ENCODE peak calls at places on chromosomes 16 and 17, in five cellular contexts. One of them, this sample, is unnamed.

GRCh38 chr17:49035470-49036269 is 38.5 kb downstream of the IGF2BP1 start:
- DNase-seq in GM23338: peak
- DNase-seq in gastrocnemius medialis: peak
- DNase-seq in fibroblast of lung: peak
- DNase-seq in substantia nigra: peak
- DNase-seq in this sample: no peak

GRCh38 chr16:71610936-71611871 is 14.8 kb upstream of the MARVELD3 start:
- DNase-seq in GM23338: peak
- DNase-seq in gastrocnemius medialis: no peak
- DNase-seq in fibroblast of lung: peak
- DNase-seq in substantia nigra: peak
- DNase-seq in this sample: no peak

GRCh38 chr16:66256919-66257318 is 109.6 kb upstream of the CDH5 start:
- DNase-seq in GM23338: no peak
- DNase-seq in gastrocnemius medialis: no peak
- DNase-seq in fibroblast of lung: no peak
- DNase-seq in substantia nigra: no peak
- DNase-seq in this sample: no peak

GRCh38 chr17:39096435-39097158 is 54.8 kb downstream of the PLXDC1 start:
- DNase-seq in GM23338: no peak
- DNase-seq in gastrocnemius medialis: no peak
- DNase-seq in fibroblast of lung: no peak
- DNase-seq in substantia nigra: no peak
- DNase-seq in this sample: no peak

GRCh38 chr16:53933407-53933806 is 229.5 kb downstream of the FTO start:
- DNase-seq in GM23338: no peak
- DNase-seq in gastrocnemius medialis: no peak
- DNase-seq in fibroblast of lung: no peak
- DNase-seq in substantia nigra: no peak
- DNase-seq in this sample: no peak

GRCh38 chr17:17181666-17182600 is 24.2 kb downstream of the PLD6 start:
- DNase-seq in GM23338: no peak
- DNase-seq in gastrocnemius medialis: no peak
- DNase-seq in fibroblast of lung: no peak
- DNase-seq in substantia nigra: no peak
- DNase-seq in this sample: no peak

GRCh38 chr16:6955303-6955702 is 377.3 kb upstream of the RBFOX1 start:
- DNase-seq in GM23338: no peak
- DNase-seq in gastrocnemius medialis: no peak
- DNase-seq in fibroblast of lung: no peak
- DNase-seq in substantia nigra: no peak
- DNase-seq in this sample: no peak

GRCh38 chr16:13956635-13957196 is 36.8 kb downstream of the ERCC4 start:
- DNase-seq in GM23338: no peak
- DNase-seq in gastrocnemius medialis: no peak
- DNase-seq in fibroblast of lung: no peak
- DNase-seq in substantia nigra: no peak
- DNase-seq in this sample: no peak

GRCh38 chr17:61395983-61396585 is 3.6 kb upstream of the TBX2 start:
- DNase-seq in GM23338: peak
- DNase-seq in gastrocnemius medialis: no peak
- DNase-seq in fibroblast of lung: peak
- DNase-seq in substantia nigra: no peak
- DNase-seq in this sample: no peak

GRCh38 chr16:29978564-29979270 is 5.0 kb downstream of the TAOK2 start:
- DNase-seq in GM23338: no peak
- DNase-seq in gastrocnemius medialis: no peak
- DNase-seq in fibroblast of lung: no peak
- DNase-seq in substantia nigra: no peak
- DNase-seq in this sample: no peak

GRCh38 chr16:53789159-53789558 is 85.2 kb downstream of the FTO start:
- DNase-seq in GM23338: no peak
- DNase-seq in gastrocnemius medialis: no peak
- DNase-seq in fibroblast of lung: peak
- DNase-seq in substantia nigra: no peak
- DNase-seq in this sample: no peak

GRCh38 chr17:32962320-32962707 is 29.3 kb upstream of the SPACA3 start:
- DNase-seq in GM23338: no peak
- DNase-seq in gastrocnemius medialis: no peak
- DNase-seq in fibroblast of lung: no peak
- DNase-seq in substantia nigra: no peak
- DNase-seq in this sample: no peak
- H3K27ac ChIP-seq in GM23338: no peak
- H3K27ac ChIP-seq in gastrocnemius medialis: no peak
- H3K27ac ChIP-seq in fibroblast of lung: no peak
- H3K27ac ChIP-seq in substantia nigra: no peak
- H3K27ac ChIP-seq in this sample: no peak

GRCh38 chr17:42586514-42587230 is 9.1 kb upstream of the PSMC3IP start:
- DNase-seq in GM23338: no peak
- DNase-seq in gastrocnemius medialis: no peak
- DNase-seq in fibroblast of lung: no peak
- DNase-seq in substantia nigra: no peak
- DNase-seq in this sample: peak
- H3K27ac ChIP-seq in GM23338: peak
- H3K27ac ChIP-seq in gastrocnemius medialis: peak
- H3K27ac ChIP-seq in fibroblast of lung: no peak
- H3K27ac ChIP-seq in substantia nigra: no peak
- H3K27ac ChIP-seq in this sample: peak

GRCh38 chr16:67449328-67449727 is 18.4 kb downstream of the HSD11B2 start:
- DNase-seq in GM23338: no peak
- DNase-seq in gastrocnemius medialis: peak
- DNase-seq in fibroblast of lung: no peak
- DNase-seq in substantia nigra: no peak
- DNase-seq in this sample: no peak
- H3K27ac ChIP-seq in GM23338: no peak
- H3K27ac ChIP-seq in gastrocnemius medialis: peak
- H3K27ac ChIP-seq in fibroblast of lung: no peak
- H3K27ac ChIP-seq in substantia nigra: no peak
- H3K27ac ChIP-seq in this sample: no peak

GRCh38 chr16:58032710-58033293 is 7.2 kb downstream of the MMP15 start:
- DNase-seq in GM23338: no peak
- DNase-seq in gastrocnemius medialis: peak
- DNase-seq in fibroblast of lung: no peak
- DNase-seq in substantia nigra: peak
- DNase-seq in this sample: no peak
- H3K27ac ChIP-seq in GM23338: no peak
- H3K27ac ChIP-seq in gastrocnemius medialis: peak
- H3K27ac ChIP-seq in fibroblast of lung: no peak
- H3K27ac ChIP-seq in substantia nigra: no peak
- H3K27ac ChIP-seq in this sample: no peak

GRCh38 chr17:60223456-60223855 is 73.7 kb downstream of the CA4 start:
- DNase-seq in GM23338: no peak
- DNase-seq in gastrocnemius medialis: no peak
- DNase-seq in fibroblast of lung: no peak
- DNase-seq in substantia nigra: no peak
- DNase-seq in this sample: no peak
- H3K27ac ChIP-seq in GM23338: no peak
- H3K27ac ChIP-seq in gastrocnemius medialis: no peak
- H3K27ac ChIP-seq in fibroblast of lung: no peak
- H3K27ac ChIP-seq in substantia nigra: peak
- H3K27ac ChIP-seq in this sample: no peak

This sample was measured in epithelial cell of prostate.